ENCODE peak calls at places on chromosomes 12 and 14, in eight cellular contexts. E, F, O, H, X, I, L and N are unnamed samples.
A peak's percentile ranks its signal among the peaks of the same experiment; 100 is the strongest.

GRCh38 chr12:14845350-14845750 is 2.0 kb upstream of the ART4 start:
- DNase-seq in O (no peak), E (peak; percentile 54), X (peak; percentile 60), I (no peak), H (peak; percentile 46), F (no peak), L (peak; percentile 48), N (peak; percentile 61)

GRCh38 chr12:3302406-3303041 is 188.5 kb upstream of the PRMT8 start:
- DNase-seq in F (no peak), I (no peak), E (no peak), L (no peak), O (no peak), H (no peak), X (no peak), N (no peak)

GRCh38 chr12:48183876-48184548 is 568 bp downstream of the CCDC184 start:
- DNase-seq in F (no peak), O (no peak), X (no peak), L (no peak), H (no peak), E (peak; percentile 26), I (no peak), N (no peak)

GRCh38 chr14:90907178-90907577 is 90.9 kb upstream of the TTC7B start:
- DNase-seq in F (no peak), O (no peak), X (no peak), H (no peak), I (no peak), L (no peak), E (no peak), N (no peak)

GRCh38 chr12:113762849-113763816 is 203.0 kb downstream of the RBM19 start:
- DNase-seq in L (no peak), E (no peak), H (no peak), X (no peak), I (no peak), O (no peak), F (no peak), N (no peak)

GRCh38 chr14:68285421-68286179 is 466.0 kb downstream of the RAD51B start:
- DNase-seq in I (no peak), F (no peak), X (no peak), E (peak; percentile 36), O (no peak), L (no peak), H (no peak), N (no peak)

GRCh38 chr12:127899981-127900380 is 367.0 kb upstream of the TMEM132C start:
- DNase-seq in F (no peak), I (no peak), X (no peak), H (no peak), E (no peak), O (no peak), L (no peak), N (no peak)

GRCh38 chr14:95258754-95259593 is 60.7 kb downstream of the CLMN start:
- DNase-seq in O (no peak), I (no peak), X (no peak), H (no peak), E (no peak), L (no peak), F (no peak), N (no peak)

GRCh38 chr14:100542619-100543205 is 44.5 kb downstream of the BEGAIN start:
- DNase-seq in X (no peak), O (no peak), H (no peak), I (no peak), F (no peak), E (no peak), L (no peak), N (no peak)

GRCh38 chr12:106107566-106107965 is 31.2 kb downstream of the NUAK1 start:
- DNase-seq in E (no peak), H (no peak), L (no peak), X (no peak), F (no peak), I (no peak), O (no peak), N (no peak)

GRCh38 chr14:38718519-38718918 is 384.5 kb downstream of the SEC23A start:
- DNase-seq in X (no peak), O (no peak), H (no peak), I (no peak), F (no peak), E (no peak), L (no peak), N (no peak)

GRCh38 chr14:95322646-95323045 is 2.9 kb upstream of the CLMN start:
- DNase-seq in F (no peak), H (no peak), I (no peak), O (no peak), E (no peak), X (no peak), L (no peak), N (no peak)

GRCh38 chr14:99003646-99004045 is 268.4 kb downstream of the BCL11B start:
- DNase-seq in H (no peak), E (no peak), I (no peak), F (no peak), X (no peak), O (no peak), L (no peak), N (no peak)

GRCh38 chr14:64580451-64580850 is 30.7 kb downstream of the PPP1R36 start:
- DNase-seq in E (no peak), F (no peak), X (no peak), O (no peak), I (no peak), L (no peak), H (no peak), N (no peak)